ENCODE peak calls at places on chromosomes 7 and 10, in seven cellular contexts. V is neuronal stem cell, N is H9, G is IMR-90, L is mesendoderm, Z is mesenchymal stem cell, T is H1. S is an unnamed sample.

GRCh38 chr10:117504601-117505000 is 37.9 kb upstream of the EMX2 start:
- DNase-seq in V (no peak), N (peak), G (no peak), L (no peak), Z (no peak), T (no peak), S (no peak)

GRCh38 chr7:98559958-98560357 is 57.1 kb upstream of the NPTX2 start:
- DNase-seq in V (no peak), N (peak), G (no peak), L (peak), Z (no peak), T (peak), S (no peak)

GRCh38 chr7:17663056-17663675 is 277.1 kb downstream of the SNX13 start:
- DNase-seq in V (no peak), N (no peak), G (peak), L (peak), Z (peak), T (no peak), S (peak)

GRCh38 chr10:43427166-43427825 is 9.6 kb upstream of the ZNF487 start:
- DNase-seq in V (no peak), N (no peak), G (no peak), L (no peak), Z (no peak), T (no peak), S (no peak)

GRCh38 chr7:140719711-140720110 is 23.2 kb downstream of the NDUFB2 start:
- DNase-seq in V (no peak), N (no peak), G (peak), L (no peak), Z (no peak), T (no peak), S (no peak)

GRCh38 chr10:6409982-6410694 is 169.9 kb downstream of the PRKCQ start:
- DNase-seq in V (no peak), N (no peak), G (peak), L (peak), Z (peak), T (no peak), S (no peak)

GRCh38 chr7:21947056-21947455 is 1.4 kb upstream of the CDCA7L start:
- DNase-seq in V (no peak), N (no peak), G (no peak), L (no peak), Z (no peak), T (no peak), S (no peak)

GRCh38 chr7:123643495-123644428 is 11.9 kb upstream of the LMOD2 start:
- DNase-seq in V (peak), N (peak), G (peak), L (peak), Z (peak), T (peak), S (peak)

GRCh38 chr10:15742831-15743230 is 23.1 kb upstream of the ITGA8 start:
- DNase-seq in V (no peak), N (no peak), G (no peak), L (no peak), Z (no peak), T (no peak), S (no peak)

GRCh38 chr10:122301055-122301810 is 30.1 kb downstream of the BTBD16 start:
- DNase-seq in V (no peak), N (no peak), G (peak), L (no peak), Z (peak), T (no peak), S (no peak)

GRCh38 chr7:157397751-157398691 is 61.2 kb downstream of the DNAJB6 start:
- DNase-seq in V (peak), N (peak), G (peak), L (peak), Z (peak), T (no peak), S (peak)

GRCh38 chr7:87398441-87398840 is 53.0 kb downstream of the CROT start:
- DNase-seq in V (no peak), N (no peak), G (peak), L (no peak), Z (peak), T (no peak), S (peak)

GRCh38 chr10:131980757-131981428 is 830 bp downstream of the BNIP3 start:
- DNase-seq in V (no peak), N (peak), G (no peak), L (peak), Z (peak), T (no peak), S (no peak)

GRCh38 chr7:13878154-13878553 is 111.3 kb downstream of the ETV1 start:
- DNase-seq in V (no peak), N (no peak), G (no peak), L (no peak), Z (no peak), T (no peak), S (no peak)

GRCh38 chr10:52488606-52489485 is 174.8 kb downstream of the DKK1 start:
- DNase-seq in V (peak), N (no peak), G (peak), L (peak), Z (peak), T (no peak), S (no peak)

GRCh38 chr10:15374156-15374555 is 3.1 kb upstream of the FAM171A1 start:
- DNase-seq in V (no peak), N (no peak), G (no peak), L (peak), Z (no peak), T (no peak), S (no peak)

GRCh38 chr10:42933454-42934340 is 143.2 kb upstream of the RET start:
- DNase-seq in V (no peak), N (peak), G (peak), L (peak), Z (no peak), T (no peak), S (no peak)

GRCh38 chr7:111112439-111112838 is 21.5 kb downstream of the LRRN3 start:
- DNase-seq in V (no peak), N (no peak), G (peak), L (no peak), Z (peak), T (no peak), S (no peak)

GRCh38 chr10:102648889-102649752 is 4.8 kb downstream of the TRIM8 start:
- DNase-seq in V (peak), N (no peak), G (no peak), L (no peak), Z (no peak), T (no peak), S (no peak)

GRCh38 chr10:7119325-7120015 is 291.4 kb downstream of the SFMBT2 start:
- DNase-seq in V (no peak), N (no peak), G (peak), L (peak), Z (no peak), T (no peak), S (no peak)

GRCh38 chr7:98162758-98163157 is 48.5 kb upstream of the BHLHA15 start:
- DNase-seq in V (no peak), N (no peak), G (no peak), L (no peak), Z (no peak), T (no peak), S (no peak)

GRCh38 chr7:51229106-51229537 is 87.5 kb downstream of the COBL start:
- DNase-seq in V (no peak), N (peak), G (no peak), L (no peak), Z (no peak), T (no peak), S (no peak)

GRCh38 chr10:7320072-7320471 is 90.8 kb downstream of the SFMBT2 start:
- DNase-seq in V (no peak), N (no peak), G (no peak), L (no peak), Z (no peak), T (no peak), S (peak)

GRCh38 chr7:130917669-130918128 is 183.7 kb upstream of the KLF14 start:
- DNase-seq in V (no peak), N (no peak), G (peak), L (no peak), Z (peak), T (no peak), S (no peak)

GRCh38 chr10:106440767-106441166 is 723.7 kb downstream of the SORCS1 start:
- DNase-seq in V (no peak), N (no peak), G (no peak), L (peak), Z (no peak), T (no peak), S (no peak)

GRCh38 chr10:118543714-118544400 is 51.6 kb downstream of the PRLHR start:
- DNase-seq in V (peak), N (peak), G (peak), L (peak), Z (peak), T (no peak), S (peak)

GRCh38 chr7:84422790-84423189 is 228.2 kb upstream of the SEMA3A start:
- DNase-seq in V (no peak), N (no peak), G (peak), L (no peak), Z (no peak), T (no peak), S (no peak)

GRCh38 chr7:113424463-113424862 is 306.1 kb upstream of the SMIM30 start:
- DNase-seq in V (no peak), N (no peak), G (no peak), L (no peak), Z (no peak), T (no peak), S (no peak)

GRCh38 chr7:140605337-140605736 is 35.3 kb downstream of the DENND2A start:
- DNase-seq in V (no peak), N (peak), G (peak), L (peak), Z (peak), T (no peak), S (peak)

GRCh38 chr10:63213489-63213888 is 80.4 kb downstream of the NRBF2 start:
- DNase-seq in V (no peak), N (no peak), G (no peak), L (no peak), Z (no peak), T (no peak), S (no peak)

GRCh38 chr7:133484135-133484534 is 231.3 kb downstream of the EXOC4 start:
- DNase-seq in V (no peak), N (no peak), G (no peak), L (peak), Z (no peak), T (no peak), S (no peak)

GRCh38 chr7:116315803-116316202 is 105.5 kb downstream of the TES start:
- DNase-seq in V (no peak), N (no peak), G (no peak), L (no peak), Z (no peak), T (no peak), S (no peak)

GRCh38 chr10:123100030-123100762 is 35.6 kb upstream of the HMX3 start:
- DNase-seq in V (no peak), N (peak), G (peak), L (peak), Z (no peak), T (no peak), S (peak)

GRCh38 chr10:132272767-132273090 is 35.0 kb downstream of the STK32C start:
- DNase-seq in V (no peak), N (no peak), G (no peak), L (no peak), Z (no peak), T (no peak), S (no peak)

GRCh38 chr7:156473476-156474240 is 166.9 kb upstream of the RNF32 start:
- DNase-seq in V (peak), N (peak), G (peak), L (peak), Z (peak), T (no peak), S (peak)

GRCh38 chr7:96013836-96014235 is 241.5 kb downstream of the DYNC1I1 start:
- DNase-seq in V (no peak), N (no peak), G (no peak), L (no peak), Z (no peak), T (no peak), S (no peak)
- H3K4me2 ChIP-seq in V (no peak), N (no peak), G (no peak), L (no peak), Z (no peak), T (no peak), S (no peak)

DNA sequence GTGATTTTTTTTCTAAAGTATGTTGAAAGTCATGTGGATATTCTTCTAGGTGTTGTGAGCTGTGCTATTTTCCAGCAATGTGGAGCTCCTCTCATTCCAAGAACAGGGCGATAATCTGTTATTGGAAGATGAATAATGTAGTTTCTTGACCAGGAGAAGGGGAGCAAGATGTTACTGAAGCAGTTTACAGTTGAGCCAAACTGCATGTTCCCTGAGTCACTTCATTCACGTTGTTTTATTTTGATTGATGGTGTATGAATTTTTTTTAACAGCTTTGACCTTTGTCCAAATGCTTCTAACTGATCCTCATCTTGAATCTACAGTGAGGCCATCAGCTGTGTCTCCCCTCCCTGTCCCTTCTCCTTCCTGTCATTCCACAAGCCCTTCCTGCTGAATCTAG is 277.1 kb upstream of the KLF6 start:
- DNase-seq in V (no peak), N (no peak), G (no peak), L (no peak), Z (no peak), T (no peak), S (no peak)
- H2BK120ac ChIP-seq in V (no peak), N (no peak), G (no peak), L (no peak), Z (peak), T (no peak), S (no peak)

GRCh38 chr10:78543749-78544446 is 510.2 kb downstream of the RPS24 start:
- DNase-seq in V (no peak), N (no peak), G (peak), L (peak), Z (peak), T (no peak), S (peak)
- H3K4me2 ChIP-seq in V (no peak), N (no peak), G (peak), L (no peak), Z (no peak), T (no peak), S (no peak)

GRCh38 chr7:49791089-49791741 is 17.8 kb downstream of the VWC2 start:
- DNase-seq in V (peak), N (peak), G (no peak), L (peak), Z (no peak), T (peak), S (peak)
- H2BK120ac ChIP-seq in V (no peak), N (no peak), G (no peak), L (no peak), Z (no peak), T (no peak), S (no peak)

GRCh38 chr7:128831178-128831993 is 1.2 kb downstream of the FLNC start:
- DNase-seq in V (peak), N (peak), G (peak), L (peak), Z (peak), T (no peak), S (no peak)

GRCh38 chr7:128833939-128834310 is 3.7 kb downstream of the FLNC start:
- DNase-seq in V (no peak), N (no peak), G (no peak), L (peak), Z (peak), T (no peak), S (no peak)

GRCh38 chr7:128832880-128833147 is 2.6 kb downstream of the FLNC start:
- DNase-seq in V (no peak), N (no peak), G (no peak), L (no peak), Z (no peak), T (no peak), S (no peak)

GRCh38 chr7:128833148-128833938 is 3.1 kb downstream of the FLNC start:
- DNase-seq in V (no peak), N (peak), G (peak), L (peak), Z (peak), T (no peak), S (no peak)

GRCh38 chr7:128831994-128832879 is 2.0 kb downstream of the FLNC start:
- DNase-seq in V (peak), N (peak), G (peak), L (peak), Z (peak), T (no peak), S (no peak)
- H3K4me2 ChIP-seq in V (peak), N (peak), G (peak), L (peak), Z (peak), T (peak), S (peak)

GRCh38 chr7:47330561-47331178 is 251.2 kb downstream of the TNS3 start:
- DNase-seq in V (no peak), N (no peak), G (no peak), L (no peak), Z (no peak), T (no peak), S (no peak)
- H2BK120ac ChIP-seq in V (no peak), N (no peak), G (peak), L (no peak), Z (no peak), T (no peak), S (no peak)

DNA sequence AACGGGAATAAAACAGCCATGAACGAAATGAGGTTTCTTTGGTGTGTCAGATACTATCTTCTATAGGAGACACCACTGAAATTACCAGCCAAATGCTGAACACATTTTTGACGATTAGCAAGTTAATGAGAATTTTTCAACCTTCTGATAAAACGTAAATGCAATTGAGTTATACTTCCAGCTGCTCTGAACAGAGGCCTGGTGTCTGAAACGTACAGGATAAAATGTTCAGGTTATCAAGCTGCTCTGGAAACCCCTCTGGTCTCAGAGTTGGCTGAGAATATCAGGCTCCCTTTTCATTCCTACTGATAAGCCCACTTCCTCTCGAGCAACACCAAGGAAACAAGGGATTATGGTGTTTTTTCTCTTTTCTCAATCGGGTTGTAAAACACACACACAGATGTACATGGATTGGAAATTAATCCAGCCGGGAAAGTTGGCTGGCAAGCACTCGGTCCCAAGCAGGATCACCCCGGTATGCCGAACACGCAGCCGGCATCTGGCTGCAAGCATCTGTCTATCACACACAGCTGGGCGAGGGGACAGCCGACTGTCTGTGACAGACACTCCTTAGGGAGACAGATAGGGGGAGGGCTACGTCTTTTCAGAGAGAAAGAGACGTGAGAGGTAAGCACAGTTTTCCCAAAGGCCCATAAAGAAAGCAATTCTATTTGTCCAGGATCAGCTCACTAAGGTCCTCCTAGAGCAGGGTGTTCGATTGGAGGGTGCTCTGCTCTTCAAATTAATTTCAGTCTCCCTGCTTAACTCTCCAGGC is 171.8 kb downstream of the PRKAG2 start:
- DNase-seq in V (peak), N (peak), G (no peak), L (peak), Z (no peak), T (no peak), S (no peak)
- H3K4me2 ChIP-seq in V (peak), N (peak), G (no peak), L (peak), Z (no peak), T (peak), S (no peak)

DNA sequence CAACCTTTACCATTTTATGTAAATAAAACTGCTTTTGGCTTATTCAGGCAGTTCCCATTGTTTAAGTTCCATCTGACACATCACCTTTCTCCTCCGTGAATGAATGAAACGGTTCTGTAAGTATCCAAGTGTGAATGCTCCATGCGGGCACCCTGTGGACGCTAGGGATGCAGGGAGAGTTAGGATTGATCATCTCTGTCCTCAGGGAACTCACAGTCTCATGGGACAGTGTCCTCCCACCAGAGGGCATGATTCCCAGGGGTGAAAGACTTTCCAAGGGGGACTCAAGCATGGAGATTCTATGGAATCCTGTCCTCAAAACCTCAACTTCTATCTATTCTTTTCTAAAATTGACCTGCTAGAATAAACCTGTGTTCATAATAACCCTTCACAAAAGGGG is 98.8 kb downstream of the HECW1 start:
- DNase-seq in V (no peak), N (no peak), G (no peak), L (peak), Z (no peak), T (no peak), S (peak)
- H2BK120ac ChIP-seq in V (no peak), N (no peak), G (peak), L (no peak), Z (no peak), T (no peak), S (peak)

S was measured in trophoblast cell.